ENCODE peak calls at places on chromosomes 13 and 19, in five cellular contexts. I is upper lobe of right lung, K is glutamatergic neuron, O is psoas muscle, Y is thyroid gland. Z is an unnamed sample.

GRCh38 chr13:98909016-98909415 is 68.8 kb downstream of the DOCK9 start:
- DNase-seq in O (no peak), I (no peak), Y (no peak), K (no peak), Z (peak)

GRCh38 chr13:26386026-26386425 is 132.1 kb downstream of the CDK8 start:
- DNase-seq in Y (no peak), K (no peak), O (no peak), I (no peak), Z (no peak)

GRCh38 chr13:83325454-83325853 is 556.8 kb downstream of the SLITRK1 start:
- DNase-seq in K (no peak), O (no peak), I (no peak), Y (no peak), Z (no peak)

GRCh38 chr13:77359171-77359570 is 32.3 kb upstream of the MYCBP2 start:
- DNase-seq in K (no peak), I (no peak), Y (no peak), O (no peak), Z (no peak)

GRCh38 chr19:50793558-50794065 is 3.4 kb downstream of the ACP4 start:
- DNase-seq in Y (no peak), O (no peak), K (no peak), I (no peak), Z (no peak)

GRCh38 chr13:23750383-23751121 is 138.6 kb downstream of the MIPEP start:
- DNase-seq in I (no peak), K (no peak), Y (no peak), O (no peak), Z (peak)

GRCh38 chr13:59236309-59236939 is 927.3 kb downstream of the DIAPH3 start:
- DNase-seq in K (no peak), O (no peak), I (no peak), Y (no peak), Z (no peak)

GRCh38 chr13:99958402-99959126 is 13.0 kb downstream of the ZIC5 start:
- DNase-seq in Y (no peak), K (no peak), I (no peak), O (no peak), Z (no peak)

GRCh38 chr19:8111376-8111775 is 38.0 kb downstream of the FBN3 start:
- DNase-seq in Y (no peak), O (no peak), I (no peak), K (no peak), Z (no peak)

GRCh38 chr19:7973883-7974282 is 30.4 kb upstream of the TIMM44 start:
- DNase-seq in O (peak), Y (no peak), K (no peak), I (no peak), Z (no peak)

GRCh38 chr13:29499766-29500165 is 95.7 kb downstream of the SLC7A1 start:
- DNase-seq in O (no peak), K (no peak), I (peak), Y (no peak), Z (no peak)
- TF ChIP-seq CTCF in O (no peak), K (no peak), I (no peak), Y (no peak), Z (no peak)

GRCh38 chr19:58499021-58499927 is 12.5 kb downstream of the SLC27A5 start:
- DNase-seq in Y (peak), I (peak), K (peak), O (peak), Z (peak)
- TF ChIP-seq CTCF in Y (peak), I (peak), K (peak), O (peak), Z (no peak)

GRCh38 chr19:12639901-12640613 is 26.5 kb downstream of the MAN2B1 start:
- DNase-seq in Y (peak), K (peak), O (peak), I (peak), Z (peak)
- TF ChIP-seq CTCF in Y (peak), K (peak), O (peak), I (peak), Z (peak)

GRCh38 chr19:29860492-29860891 is 48.7 kb downstream of the CCNE1 start:
- DNase-seq in I (no peak), O (peak), K (no peak), Y (no peak), Z (no peak)
- TF ChIP-seq CTCF in I (no peak), O (no peak), K (no peak), Y (no peak), Z (no peak)

GRCh38 chr19:39539519-39540332 is at the start of gene EID2:
- DNase-seq in Y (peak), I (peak), K (peak), O (peak), Z (peak)
- TF ChIP-seq CTCF in Y (peak), I (peak), K (peak), O (peak), Z (peak)

GRCh38 chr19:16544468-16545231 is 2.4 kb upstream of the CHERP start:
- DNase-seq in I (no peak), K (no peak), Y (no peak), O (no peak), Z (no peak)

GRCh38 chr19:16542894-16543498 is 759 bp upstream of the CHERP start:
- DNase-seq in K (no peak), O (no peak), Y (no peak), I (no peak), Z (peak)

GRCh38 chr19:16540948-16541347 is 1.3 kb downstream of the CHERP start:
- DNase-seq in I (no peak), Y (no peak), O (no peak), K (no peak), Z (no peak)

GRCh38 chr19:16541526-16542044 is 652 bp downstream of the CHERP start:
- DNase-seq in I (no peak), K (no peak), O (peak), Y (no peak), Z (peak)

GRCh38 chr19:16542045-16542893 is at the start of gene CHERP:
- DNase-seq in I (peak), Y (peak), K (peak), O (peak), Z (peak)
- TF ChIP-seq CTCF in I (no peak), Y (no peak), K (no peak), O (no peak), Z (no peak)